ENCODE peak calls at places on chromosomes 6 and 20, in seven cellular contexts. L is Kasumi-1; A is G401; F is astrocyte of the spinal cord; O is lower lobe of right lung; D is activated CD4-positive, alpha-beta memory T cell treated with anti-CD3 and anti-CD28 coated beads for 36 hours; Y is effector memory CD8-positive, alpha-beta T cell. Z is an unnamed sample.

GRCh38 chr6:168369776-168370175 is 50.2 kb upstream of the DACT2 start:
- DNase-seq in L (no peak), A (no peak), F (no peak), O (no peak), D (no peak), Y (no peak), Z (no peak)

GRCh38 chr20:24899153-24899552 is 49.9 kb upstream of the CST7 start:
- DNase-seq in L (no peak), A (no peak), F (no peak), O (no peak), D (no peak), Y (no peak), Z (no peak)

GRCh38 chr6:20900396-20901160 is 366.3 kb downstream of the CDKAL1 start:
- DNase-seq in L (no peak), A (no peak), F (no peak), O (no peak), D (no peak), Y (no peak), Z (no peak)

GRCh38 chr6:136609878-136610706 is 59.9 kb upstream of the MAP7 start:
- DNase-seq in L (peak), A (no peak), F (peak), O (peak), D (no peak), Y (no peak), Z (peak)

GRCh38 chr6:57013501-57013900 is 33.0 kb upstream of the KIAA1586 start:
- DNase-seq in L (no peak), A (no peak), F (peak), O (no peak), D (no peak), Y (no peak), Z (no peak)

GRCh38 chr6:31049518-31049917 is 39.2 kb downstream of the MUC22 start:
- DNase-seq in L (no peak), A (no peak), F (no peak), O (no peak), D (no peak), Y (no peak), Z (no peak)

GRCh38 chr6:3852391-3852790 is 3.2 kb downstream of the FAM50B start:
- DNase-seq in L (no peak), A (no peak), F (no peak), O (no peak), D (no peak), Y (no peak), Z (no peak)

GRCh38 chr20:50226093-50226974 is 35.7 kb downstream of the CEBPB start:
- DNase-seq in L (no peak), A (no peak), F (no peak), O (peak), D (peak), Y (no peak), Z (peak)

GRCh38 chr6:108921547-108922331 is 73.5 kb downstream of the ARMC2 start:
- DNase-seq in L (no peak), A (no peak), F (peak), O (no peak), D (peak), Y (no peak), Z (peak)

GRCh38 chr20:52984451-52984810 is 12.3 kb downstream of the TSHZ2 start:
- DNase-seq in L (no peak), A (no peak), F (no peak), O (no peak), D (no peak), Y (no peak), Z (no peak)